ENCODE peak calls at places on chromosome X, in eight cellular contexts. One of them, this sample, is unnamed.

GRCh38 chrX:26952213-26952612 is 510.9 kb downstream of the PPP4R3C start:
- DNase-seq in lower leg skin: no peak
- DNase-seq in astrocyte: no peak
- DNase-seq in A673: no peak
- DNase-seq in esophagus squamous epithelium: no peak
- DNase-seq in A549: no peak
- DNase-seq in brain microvascular endothelial cell: no peak
- DNase-seq in foreskin fibroblast: no peak
- DNase-seq in this sample: peak; percentile 7

GRCh38 chrX:94204524-94204923 is 530.5 kb downstream of the FAM133A start:
- DNase-seq in brain microvascular endothelial cell: no peak
- DNase-seq in foreskin fibroblast: no peak
- DNase-seq in A673: no peak
- DNase-seq in esophagus squamous epithelium: no peak
- DNase-seq in lower leg skin: no peak
- DNase-seq in astrocyte: no peak
- DNase-seq in A549: no peak
- DNase-seq in this sample: no peak

GRCh38 chrX:10579753-10580060 is 40.7 kb downstream of the MID1 start:
- DNase-seq in lower leg skin: no peak
- DNase-seq in A673: no peak
- DNase-seq in astrocyte: peak; percentile 68
- DNase-seq in A549: no peak
- DNase-seq in brain microvascular endothelial cell: peak; percentile 39
- DNase-seq in esophagus squamous epithelium: no peak
- DNase-seq in foreskin fibroblast: no peak
- DNase-seq in this sample: no peak

GRCh38 chrX:2451456-2452316 is 49.1 kb downstream of the DHRSX start:
- DNase-seq in A673: peak; percentile 42
- DNase-seq in astrocyte: peak; percentile 81
- DNase-seq in A549: no peak
- DNase-seq in foreskin fibroblast: no peak
- DNase-seq in brain microvascular endothelial cell: peak; percentile 78
- DNase-seq in lower leg skin: no peak
- DNase-seq in esophagus squamous epithelium: no peak
- DNase-seq in this sample: peak; percentile 52

GRCh38 chrX:120251471-120252011 is 929 bp downstream of the ZBTB33 start:
- DNase-seq in lower leg skin: no peak
- DNase-seq in esophagus squamous epithelium: no peak
- DNase-seq in astrocyte: peak; percentile 12
- DNase-seq in brain microvascular endothelial cell: no peak
- DNase-seq in A549: peak; percentile 31
- DNase-seq in A673: peak; percentile 19
- DNase-seq in foreskin fibroblast: peak; percentile 5
- DNase-seq in this sample: peak; percentile 25

GRCh38 chrX:100647739-100648138 is 3.7 kb downstream of the SRPX2 start:
- DNase-seq in A673: no peak
- DNase-seq in lower leg skin: no peak
- DNase-seq in foreskin fibroblast: no peak
- DNase-seq in esophagus squamous epithelium: no peak
- DNase-seq in astrocyte: peak; percentile 29
- DNase-seq in brain microvascular endothelial cell: no peak
- DNase-seq in A549: no peak
- DNase-seq in this sample: no peak

GRCh38 chrX:46796574-46797191 is 37.8 kb upstream of the SLC9A7 start:
- DNase-seq in lower leg skin: peak; percentile 94
- DNase-seq in astrocyte: peak; percentile 19
- DNase-seq in brain microvascular endothelial cell: peak; percentile 71
- DNase-seq in A549: peak; percentile 49
- DNase-seq in A673: peak; percentile 82
- DNase-seq in foreskin fibroblast: peak; percentile 51
- DNase-seq in esophagus squamous epithelium: peak; percentile 4
- DNase-seq in this sample: peak; percentile 78

GRCh38 chrX:131752493-131753198 is 208.8 kb downstream of the OR13H1 start:
- DNase-seq in astrocyte: peak; percentile 58
- DNase-seq in A673: peak; percentile 89
- DNase-seq in esophagus squamous epithelium: peak; percentile 6
- DNase-seq in foreskin fibroblast: no peak
- DNase-seq in lower leg skin: peak; percentile 92
- DNase-seq in A549: no peak
- DNase-seq in brain microvascular endothelial cell: peak; percentile 72
- DNase-seq in this sample: no peak

GRCh38 chrX:120147537-120147936 is 10.9 kb upstream of the RHOXF2 start:
- DNase-seq in astrocyte: no peak
- DNase-seq in brain microvascular endothelial cell: no peak
- DNase-seq in foreskin fibroblast: no peak
- DNase-seq in A549: no peak
- DNase-seq in esophagus squamous epithelium: no peak
- DNase-seq in lower leg skin: no peak
- DNase-seq in A673: no peak
- DNase-seq in this sample: no peak

GRCh38 chrX:84187501-84188319 is at the start of gene RPS6KA6:
- DNase-seq in brain microvascular endothelial cell: no peak
- DNase-seq in A549: peak; percentile 17
- DNase-seq in foreskin fibroblast: no peak
- DNase-seq in astrocyte: peak; percentile 22
- DNase-seq in A673: no peak
- DNase-seq in esophagus squamous epithelium: no peak
- DNase-seq in lower leg skin: peak; percentile 85
- DNase-seq in this sample: peak; percentile 21

GRCh38 chrX:6024204-6024603 is 204.5 kb downstream of the NLGN4X start:
- DNase-seq in lower leg skin: no peak
- DNase-seq in A549: no peak
- DNase-seq in foreskin fibroblast: peak; percentile 7
- DNase-seq in A673: no peak
- DNase-seq in esophagus squamous epithelium: no peak
- DNase-seq in brain microvascular endothelial cell: no peak
- DNase-seq in astrocyte: peak; percentile 76
- DNase-seq in this sample: no peak

GRCh38 chrX:6026980-6027379 is 201.7 kb downstream of the NLGN4X start:
- DNase-seq in astrocyte: no peak
- DNase-seq in esophagus squamous epithelium: no peak
- DNase-seq in A673: peak; percentile 20
- DNase-seq in brain microvascular endothelial cell: no peak
- DNase-seq in foreskin fibroblast: no peak
- DNase-seq in lower leg skin: no peak
- DNase-seq in A549: no peak
- DNase-seq in this sample: no peak

GRCh38 chrX:6026484-6026883 is 202.2 kb downstream of the NLGN4X start:
- DNase-seq in brain microvascular endothelial cell: no peak
- DNase-seq in foreskin fibroblast: no peak
- DNase-seq in A673: no peak
- DNase-seq in A549: no peak
- DNase-seq in lower leg skin: no peak
- DNase-seq in astrocyte: no peak
- DNase-seq in esophagus squamous epithelium: no peak
- DNase-seq in this sample: no peak

DNA sequence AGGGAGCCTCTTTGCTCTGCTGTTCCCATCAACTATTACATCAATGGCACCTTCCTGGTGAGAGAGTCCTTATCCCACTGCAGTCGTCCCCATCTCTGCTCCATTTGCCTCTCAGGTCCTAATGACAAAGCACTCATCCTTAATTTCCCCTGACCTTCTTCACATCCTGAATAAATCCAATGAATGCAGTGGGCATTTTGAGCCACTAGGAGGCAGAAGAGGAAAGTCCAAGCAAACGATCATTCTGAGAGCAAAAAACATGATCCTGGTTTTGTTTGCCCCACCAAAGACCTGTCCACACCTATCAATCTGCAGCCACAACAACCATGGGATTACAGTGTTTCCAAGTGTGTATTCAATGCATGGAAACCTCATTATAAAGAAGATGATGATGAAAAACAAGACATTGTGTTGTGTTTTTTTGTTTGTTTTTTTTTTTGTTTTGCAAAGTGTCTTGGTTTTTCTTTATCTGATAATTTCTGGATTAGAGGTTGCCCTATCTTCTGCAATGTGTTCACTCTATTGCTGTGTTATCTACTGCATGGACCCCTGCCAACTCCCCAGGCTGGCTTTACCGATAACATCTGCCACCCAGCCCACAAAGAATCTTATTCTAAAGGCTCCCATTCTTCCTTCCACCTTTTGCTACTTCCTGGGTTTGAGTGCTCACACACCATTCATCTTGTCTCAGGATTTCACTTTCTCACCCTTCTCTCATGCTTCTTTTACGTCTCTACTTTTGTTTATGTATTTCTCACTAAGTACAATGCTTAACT is 207.2 kb downstream of the NLGN4X start:
- DNase-seq in foreskin fibroblast: no peak
- DNase-seq in A549: no peak
- DNase-seq in esophagus squamous epithelium: no peak
- DNase-seq in lower leg skin: no peak
- DNase-seq in brain microvascular endothelial cell: peak; percentile 25
- DNase-seq in astrocyte: peak; percentile 21
- DNase-seq in A673: peak; percentile 80
- DNase-seq in this sample: peak; percentile 23
- TF ChIP-seq CTCF in foreskin fibroblast: peak; percentile 37
- TF ChIP-seq CTCF in A549: peak; percentile 21
- TF ChIP-seq CTCF in esophagus squamous epithelium: peak; percentile 63
- TF ChIP-seq CTCF in lower leg skin: no peak
- TF ChIP-seq CTCF in brain microvascular endothelial cell: peak; percentile 71
- TF ChIP-seq CTCF in astrocyte: peak; percentile 60
- TF ChIP-seq CTCF in A673: peak; percentile 88
- TF ChIP-seq CTCF in this sample: peak; percentile 48

DNA sequence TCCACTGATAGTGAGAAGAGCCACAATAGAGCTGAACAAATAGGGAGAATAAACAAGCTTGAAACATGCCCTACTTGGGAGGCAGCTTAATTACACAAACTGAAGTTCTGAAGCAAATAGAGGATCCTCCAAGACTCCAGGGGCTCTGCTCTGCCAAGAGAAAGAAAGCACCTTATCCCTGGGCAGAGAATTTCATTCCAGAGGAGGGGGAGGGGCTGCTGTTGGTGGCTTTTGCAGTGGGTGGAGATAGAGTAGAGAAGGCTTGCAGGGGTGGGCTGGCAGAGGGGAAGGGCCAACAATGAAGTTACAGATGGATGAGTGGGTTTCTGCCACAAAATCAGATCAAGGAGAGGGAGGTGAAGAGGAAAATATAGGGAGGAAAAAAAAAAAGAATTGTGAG is 1.0 kb upstream of the LPAR4 start:
- DNase-seq in astrocyte: no peak
- DNase-seq in foreskin fibroblast: no peak
- DNase-seq in lower leg skin: no peak
- DNase-seq in A549: no peak
- DNase-seq in brain microvascular endothelial cell: no peak
- DNase-seq in A673: no peak
- DNase-seq in esophagus squamous epithelium: no peak
- DNase-seq in this sample: no peak
- H3K4me3 ChIP-seq in astrocyte: no peak overlapping the region
- H3K4me3 ChIP-seq in foreskin fibroblast: no peak overlapping the region
- H3K4me3 ChIP-seq in lower leg skin: no peak overlapping the region
- H3K4me3 ChIP-seq in A549: no peak overlapping the region
- H3K4me3 ChIP-seq in brain microvascular endothelial cell: no peak overlapping the region
- H3K4me3 ChIP-seq in A673: no peak overlapping the region
- H3K4me3 ChIP-seq in esophagus squamous epithelium: no peak overlapping the region
- H3K4me3 ChIP-seq in this sample: no peak overlapping the region

GRCh38 chrX:49784747-49785280 is 44.3 kb upstream of the PAGE4 start:
- DNase-seq in A673: no peak
- DNase-seq in foreskin fibroblast: no peak
- DNase-seq in esophagus squamous epithelium: no peak
- DNase-seq in astrocyte: no peak
- DNase-seq in A549: no peak
- DNase-seq in brain microvascular endothelial cell: no peak
- DNase-seq in lower leg skin: no peak
- DNase-seq in this sample: no peak
- TF ChIP-seq CTCF in A673: no peak
- TF ChIP-seq CTCF in foreskin fibroblast: no peak
- TF ChIP-seq CTCF in esophagus squamous epithelium: no peak
- TF ChIP-seq CTCF in astrocyte: no peak
- TF ChIP-seq CTCF in A549: no peak
- TF ChIP-seq CTCF in brain microvascular endothelial cell: no peak
- TF ChIP-seq CTCF in lower leg skin: no peak
- TF ChIP-seq CTCF in this sample: no peak

GRCh38 chrX:141928432-141928831 is 24.7 kb downstream of the MAGEC1 start:
- DNase-seq in lower leg skin: no peak
- DNase-seq in A673: no peak
- DNase-seq in foreskin fibroblast: no peak
- DNase-seq in brain microvascular endothelial cell: no peak
- DNase-seq in astrocyte: no peak
- DNase-seq in esophagus squamous epithelium: no peak
- DNase-seq in A549: no peak
- DNase-seq in this sample: no peak
- H3K4me3 ChIP-seq in lower leg skin: no peak overlapping the region
- H3K4me3 ChIP-seq in A673: no peak overlapping the region
- H3K4me3 ChIP-seq in foreskin fibroblast: no peak overlapping the region
- H3K4me3 ChIP-seq in brain microvascular endothelial cell: no peak overlapping the region
- H3K4me3 ChIP-seq in astrocyte: no peak overlapping the region
- H3K4me3 ChIP-seq in esophagus squamous epithelium: no peak overlapping the region
- H3K4me3 ChIP-seq in A549: no peak overlapping the region
- H3K4me3 ChIP-seq in this sample: no peak overlapping the region

DNA sequence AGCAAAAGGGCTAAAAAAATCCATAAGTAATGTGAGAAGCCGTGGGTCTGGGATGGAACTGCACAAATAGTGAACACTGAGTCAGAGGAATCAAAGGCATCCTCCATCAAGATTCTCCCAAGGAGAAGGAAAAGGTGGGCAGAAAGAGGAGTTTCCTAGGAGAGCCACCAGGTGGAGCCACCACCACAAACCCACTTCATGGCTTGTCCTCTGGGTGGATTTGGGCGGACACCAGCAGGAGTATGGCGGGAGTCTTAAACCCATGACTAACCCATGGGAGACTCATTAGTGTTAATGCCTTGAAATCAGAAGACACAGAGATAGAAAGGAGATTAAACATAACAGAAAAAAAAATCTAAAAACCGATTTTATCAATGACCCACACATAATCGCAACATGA is 147.7 kb downstream of the SH3KBP1 start:
- DNase-seq in A673: peak; percentile 77
- DNase-seq in A549: peak; percentile 64
- DNase-seq in lower leg skin: no peak
- DNase-seq in foreskin fibroblast: peak; percentile 61
- DNase-seq in esophagus squamous epithelium: no peak
- DNase-seq in astrocyte: peak; percentile 45
- DNase-seq in brain microvascular endothelial cell: peak; percentile 66
- DNase-seq in this sample: peak; percentile 67
- TF ChIP-seq CTCF in A673: peak; percentile 82
- TF ChIP-seq CTCF in A549: peak; percentile 56
- TF ChIP-seq CTCF in lower leg skin: no peak
- TF ChIP-seq CTCF in foreskin fibroblast: peak; percentile 47
- TF ChIP-seq CTCF in esophagus squamous epithelium: peak; percentile 61
- TF ChIP-seq CTCF in astrocyte: peak; percentile 54
- TF ChIP-seq CTCF in brain microvascular endothelial cell: peak; percentile 81
- TF ChIP-seq CTCF in this sample: peak; percentile 63

DNA sequence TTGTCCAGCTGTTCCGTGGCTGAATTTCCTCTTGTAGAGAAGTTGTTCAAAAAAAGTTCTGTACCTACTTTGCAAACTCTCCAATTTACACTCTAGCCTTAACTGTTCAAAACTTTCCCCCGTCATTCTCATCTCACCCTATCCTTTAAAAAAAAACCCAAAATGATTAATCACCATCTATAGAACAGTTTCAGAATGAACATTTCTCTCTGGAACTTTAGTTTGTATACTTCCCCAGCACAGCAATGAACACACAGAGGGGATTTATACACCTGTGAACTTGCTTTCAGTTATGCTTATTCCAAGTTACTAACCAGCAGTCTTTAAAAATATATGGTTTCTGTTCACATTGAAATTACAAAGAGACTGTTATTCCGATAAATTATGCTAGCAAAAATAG is 1.2 kb downstream of the GEMIN8 start:
- DNase-seq in A673: no peak
- DNase-seq in esophagus squamous epithelium: no peak
- DNase-seq in foreskin fibroblast: no peak
- DNase-seq in astrocyte: no peak
- DNase-seq in A549: no peak
- DNase-seq in brain microvascular endothelial cell: no peak
- DNase-seq in lower leg skin: no peak
- DNase-seq in this sample: no peak
- H3K4me3 ChIP-seq in A673: peak overlapping the region; percentile 52
- H3K4me3 ChIP-seq in esophagus squamous epithelium: no peak overlapping the region
- H3K4me3 ChIP-seq in foreskin fibroblast: peak overlapping the region; percentile 69
- H3K4me3 ChIP-seq in astrocyte: peak overlapping the region; percentile 70
- H3K4me3 ChIP-seq in A549: peak overlapping the region; percentile 87
- H3K4me3 ChIP-seq in brain microvascular endothelial cell: no peak overlapping the region
- H3K4me3 ChIP-seq in lower leg skin: no peak overlapping the region
- H3K4me3 ChIP-seq in this sample: peak overlapping the region; percentile 58